ENCODE peak calls at places on chromosomes 2 and 18, in four cellular contexts. V is lung, O is heart left ventricle, F is adrenal gland. Y is an unnamed sample.

GRCh38 chr2:70141754-70142589 is 48.8 kb downstream of the C2orf42 start:
- DNase-seq in F (peak), V (peak), O (no peak), Y (peak)

GRCh38 chr2:42274872-42275271 is 86.1 kb downstream of the COX7A2L start:
- DNase-seq in O (no peak), V (no peak), F (no peak), Y (no peak)

GRCh38 chr2:142140434-142140845 is 9.6 kb upstream of the LRP1B start:
- DNase-seq in F (no peak), O (no peak), V (no peak), Y (peak)

GRCh38 chr2:232386740-232387450 is 8.3 kb downstream of the ALPP start:
- DNase-seq in O (no peak), V (no peak), F (no peak), Y (no peak)

GRCh38 chr2:56244911-56245530 is 61.2 kb downstream of the CCDC85A start:
- DNase-seq in F (no peak), V (no peak), O (no peak), Y (peak)

GRCh38 chr2:11945139-11946126 is 199.0 kb downstream of the LPIN1 start:
- DNase-seq in F (no peak), V (no peak), O (no peak), Y (no peak)

GRCh38 chr18:7987284-7987976 is 420.3 kb downstream of the PTPRM start:
- DNase-seq in O (no peak), V (no peak), F (peak), Y (peak)

GRCh38 chr2:217906787-217907186 is 96.0 kb downstream of the TNS1 start:
- DNase-seq in F (no peak), O (peak), V (peak), Y (no peak)

GRCh38 chr2:217313386-217313785 is 453.5 kb upstream of the TNP1 start:
- DNase-seq in F (no peak), O (no peak), V (no peak), Y (no peak)

GRCh38 chr18:79857082-79857661 is 59.4 kb downstream of the KCNG2 start:
- DNase-seq in O (no peak), V (no peak), F (peak), Y (peak)

GRCh38 chr2:121748202-121748601 is 7.2 kb upstream of the TSN start:
- DNase-seq in F (no peak), O (no peak), V (no peak), Y (peak)

GRCh38 chr2:138323382-138324067 is 178.0 kb upstream of the SPOPL start:
- DNase-seq in V (no peak), F (no peak), O (no peak), Y (no peak)

GRCh38 chr2:100018794-100019193 is 123.6 kb downstream of the AFF3 start:
- DNase-seq in O (no peak), F (no peak), V (no peak), Y (peak)

GRCh38 chr18:75247601-75248421 is 37.2 kb downstream of the TSHZ1 start:
- DNase-seq in F (no peak), V (no peak), O (no peak), Y (peak)

GRCh38 chr18:42028232-42028832 is 73.3 kb downstream of the PIK3C3 start:
- DNase-seq in O (no peak), V (no peak), F (peak), Y (peak)

GRCh38 chr2:11338580-11338979 is 5.9 kb downstream of the ROCK2 start:
- DNase-seq in O (no peak), V (no peak), F (no peak), Y (no peak)

GRCh38 chr18:59249186-59249774 is 24.0 kb downstream of the RAX start:
- DNase-seq in F (peak), O (no peak), V (no peak), Y (peak)

GRCh38 chr2:202064881-202065230 is 8.2 kb upstream of the KIAA2012 start:
- DNase-seq in F (no peak), V (no peak), O (no peak), Y (no peak)

GRCh38 chr18:79916128-79916494 is 35.3 kb downstream of the SLC66A2 start:
- DNase-seq in F (no peak), V (no peak), O (no peak), Y (no peak)

GRCh38 chr18:54947115-54947514 is 12.1 kb downstream of the CCDC68 start:
- DNase-seq in O (peak), V (no peak), F (peak), Y (peak)

DNA sequence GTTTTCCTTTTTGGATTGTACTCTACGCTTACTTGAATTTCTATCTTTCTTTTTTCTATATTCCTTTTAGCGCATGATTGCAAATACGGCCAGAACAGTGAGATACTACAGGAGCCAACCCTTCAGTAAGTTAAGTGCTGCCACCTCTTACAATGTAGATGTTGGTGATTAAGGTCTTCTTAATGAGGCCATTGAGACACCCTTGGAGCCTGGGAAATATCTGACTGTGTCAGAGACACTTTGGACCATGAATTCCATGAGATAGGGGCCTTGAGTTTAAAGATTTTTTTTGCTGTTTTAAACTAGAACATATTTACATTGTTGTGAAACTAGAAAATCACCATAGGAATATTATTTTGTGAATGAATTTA is 27.1 kb upstream of the MAP3K20 start:
- DNase-seq in V (no peak), O (no peak), F (no peak), Y (no peak)
- H3K4me3 ChIP-seq in V (no peak), O (no peak), F (no peak), Y (no peak)

GRCh38 chr2:128531856-128532255 is 213.2 kb upstream of the HS6ST1 start:
- DNase-seq in V (no peak), F (no peak), O (no peak), Y (no peak)
- TF ChIP-seq CTCF in V (no peak), F (no peak), O (peak), Y (peak)

DNA sequence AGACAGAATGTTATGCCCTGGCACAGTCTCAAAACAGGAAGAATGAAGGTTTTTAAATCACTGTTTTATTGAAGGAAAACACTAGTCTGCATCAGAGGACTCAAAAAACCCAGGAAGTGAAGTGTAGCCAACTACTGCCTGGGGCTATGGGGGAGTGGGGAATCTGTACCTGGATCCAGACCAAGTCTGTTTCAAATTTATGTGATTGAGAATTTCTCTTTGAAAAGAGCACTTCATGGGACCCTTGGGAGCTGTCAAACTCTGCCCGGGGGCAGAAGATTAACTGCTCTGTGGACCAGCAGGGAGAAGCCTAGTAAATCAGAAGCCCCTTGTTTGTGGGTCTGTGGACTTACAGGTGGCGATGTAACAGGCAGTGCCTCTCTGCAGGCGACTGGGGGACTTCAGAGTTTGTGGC is 45.3 kb upstream of the TANC1 start:
- DNase-seq in V (no peak), O (no peak), F (no peak), Y (peak)
- H3K4me3 ChIP-seq in V (no peak), O (no peak), F (no peak), Y (no peak)

DNA sequence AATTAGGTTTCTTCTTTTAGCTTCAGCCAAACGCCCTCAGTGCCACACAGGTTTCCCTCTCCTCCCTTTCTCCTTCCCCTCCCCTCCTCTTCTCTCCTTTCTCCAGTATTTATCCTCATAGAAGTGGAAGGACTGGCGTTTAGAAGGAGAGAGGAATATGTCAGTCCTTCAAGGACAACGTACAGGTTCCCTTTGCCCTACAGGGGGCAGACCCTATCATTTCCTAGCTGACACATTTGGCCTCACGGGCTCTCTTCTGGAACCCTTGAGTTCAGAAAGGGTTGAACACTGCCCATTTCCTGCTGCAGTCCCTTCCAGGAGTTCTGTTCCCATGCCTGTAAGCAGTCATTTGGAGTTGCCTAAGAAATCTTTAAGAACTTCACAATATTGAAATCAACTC is 46.1 kb downstream of the CDCA7 start:
- DNase-seq in V (no peak), O (no peak), F (no peak), Y (peak)
- TF ChIP-seq CTCF in V (no peak), O (no peak), F (no peak), Y (peak)

GRCh38 chr18:69946608-69947155 is 991 bp downstream of the CD226 start:
- DNase-seq in O (no peak), F (no peak), V (no peak), Y (no peak)

GRCh38 chr18:69945220-69946114 is 2.2 kb downstream of the CD226 start:
- DNase-seq in V (no peak), O (no peak), F (no peak), Y (no peak)

GRCh38 chr18:69947361-69948106 is at the start of gene CD226:
- DNase-seq in V (no peak), O (no peak), F (no peak), Y (no peak)

GRCh38 chr18:69943021-69943420 is 4.7 kb downstream of the CD226 start:
- DNase-seq in O (no peak), F (no peak), V (no peak), Y (no peak)

DNA sequence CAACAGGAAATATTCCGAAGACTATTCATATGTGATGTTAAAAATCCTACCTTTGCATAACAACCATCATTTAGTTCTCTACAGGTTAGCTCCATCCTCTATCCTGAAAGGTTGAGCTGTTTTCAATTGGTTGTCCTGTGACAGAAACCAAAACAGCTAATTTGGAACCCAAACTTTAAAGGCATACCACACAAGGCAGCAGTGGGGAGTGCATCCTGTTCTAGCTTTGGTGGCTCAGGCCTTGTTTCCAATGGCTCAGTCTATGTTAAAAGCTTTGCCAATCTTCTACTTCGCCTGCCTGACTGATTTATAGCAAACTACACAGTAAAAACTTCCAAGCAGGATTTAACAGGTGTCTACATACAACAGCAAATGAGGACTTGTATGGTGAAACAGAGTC is 3.2 kb downstream of the CD226 start:
- DNase-seq in F (no peak), V (no peak), O (no peak), Y (no peak)
- H3K4me3 ChIP-seq in F (no peak), V (no peak), O (no peak), Y (no peak)

GRCh38 chr2:64836566-64836965 is 152.6 kb upstream of the SLC1A4 start:
- DNase-seq in O (no peak), V (no peak), F (no peak), Y (no peak)

GRCh38 chr2:64831134-64831976 is 157.8 kb upstream of the SLC1A4 start:
- DNase-seq in O (peak), V (peak), F (peak), Y (peak)

GRCh38 chr2:64832926-64833325 is 156.3 kb upstream of the SLC1A4 start:
- DNase-seq in F (no peak), O (no peak), V (no peak), Y (no peak)

GRCh38 chr2:64829522-64829921 is 159.7 kb upstream of the SLC1A4 start:
- DNase-seq in O (no peak), F (no peak), V (no peak), Y (no peak)

DNA sequence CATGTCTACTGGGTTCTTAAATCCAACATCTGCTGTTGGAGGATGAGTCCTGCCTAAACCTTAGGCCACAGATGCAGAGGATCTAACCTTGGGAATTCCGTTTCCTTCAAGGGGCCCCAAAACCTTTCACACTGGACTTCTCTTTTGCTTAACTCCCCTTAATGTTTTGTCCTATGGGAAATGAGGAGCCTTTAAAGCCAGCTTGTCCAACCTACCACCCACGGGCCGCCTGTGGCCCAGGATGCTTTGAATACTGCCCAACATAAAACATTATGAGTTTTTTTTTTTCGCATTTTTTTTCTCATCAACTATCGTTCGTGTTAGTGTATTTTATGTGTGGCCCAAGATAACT is 157.2 kb upstream of the SLC1A4 start:
- DNase-seq in V (no peak), O (no peak), F (no peak), Y (no peak)
- TF ChIP-seq CTCF in V (no peak), O (no peak), F (no peak), Y (no peak)

DNA sequence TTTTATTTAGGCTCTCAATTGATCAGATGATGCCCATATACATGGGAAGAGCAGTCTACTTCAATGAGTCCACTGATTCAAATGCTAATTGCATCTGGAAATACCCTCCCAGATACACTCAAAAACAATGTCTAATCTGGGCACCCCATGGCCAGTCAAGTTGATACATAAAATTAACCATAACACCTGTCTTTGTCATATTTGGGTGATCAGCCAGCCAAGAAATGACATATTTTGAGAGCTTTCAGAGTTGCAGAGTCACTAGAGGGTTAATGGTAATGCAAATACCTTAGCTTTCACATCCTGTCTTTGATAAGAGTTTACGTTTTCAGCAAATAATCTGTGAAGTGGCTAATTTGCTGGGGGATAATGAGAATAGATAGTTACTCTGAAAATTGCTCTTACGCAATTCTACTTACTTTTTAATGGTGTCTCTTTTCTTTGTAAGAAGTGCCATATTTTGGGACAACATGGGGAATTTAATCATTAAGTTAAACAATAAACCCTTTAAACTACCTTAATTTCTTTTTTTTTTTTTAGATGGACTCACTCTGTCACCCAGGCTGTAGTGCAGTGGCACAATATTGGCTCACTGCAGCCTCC is 49.1 kb downstream of the CCDC195 start:
- DNase-seq in V (no peak), F (no peak), O (no peak), Y (no peak)
- H3K4me3 ChIP-seq in V (no peak), F (no peak), O (no peak), Y (no peak)

DNA sequence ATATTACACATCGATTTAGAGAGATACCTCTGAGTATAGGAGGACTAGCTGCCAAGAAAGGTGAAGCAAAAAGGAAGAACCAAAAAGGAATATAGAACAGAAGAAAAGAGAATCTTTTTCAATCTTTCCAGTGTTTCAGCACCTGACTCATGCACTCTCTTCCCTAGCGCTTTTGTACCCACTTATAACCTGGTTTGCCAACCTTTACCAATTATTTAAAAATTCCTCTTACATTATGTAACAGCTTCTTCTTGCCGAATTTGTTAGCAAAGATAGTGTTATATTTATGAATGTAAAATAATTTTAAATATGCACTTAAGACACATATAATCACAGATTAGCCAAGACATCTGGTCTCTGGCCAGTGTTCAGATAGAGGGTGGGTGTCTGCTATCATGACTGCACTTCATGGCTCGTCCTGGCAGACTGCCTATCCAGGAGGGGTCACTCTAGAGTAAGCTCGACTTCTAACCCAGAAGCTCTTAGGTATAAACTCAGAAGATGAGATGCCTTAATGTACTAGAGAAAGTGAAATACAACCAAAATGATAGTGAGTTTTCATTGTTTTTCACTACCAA is 122.9 kb downstream of the ATAD2B start:
- DNase-seq in F (peak), V (peak), O (peak), Y (peak)
- TF ChIP-seq CTCF in F (no peak), V (no peak), O (no peak), Y (peak)

DNA sequence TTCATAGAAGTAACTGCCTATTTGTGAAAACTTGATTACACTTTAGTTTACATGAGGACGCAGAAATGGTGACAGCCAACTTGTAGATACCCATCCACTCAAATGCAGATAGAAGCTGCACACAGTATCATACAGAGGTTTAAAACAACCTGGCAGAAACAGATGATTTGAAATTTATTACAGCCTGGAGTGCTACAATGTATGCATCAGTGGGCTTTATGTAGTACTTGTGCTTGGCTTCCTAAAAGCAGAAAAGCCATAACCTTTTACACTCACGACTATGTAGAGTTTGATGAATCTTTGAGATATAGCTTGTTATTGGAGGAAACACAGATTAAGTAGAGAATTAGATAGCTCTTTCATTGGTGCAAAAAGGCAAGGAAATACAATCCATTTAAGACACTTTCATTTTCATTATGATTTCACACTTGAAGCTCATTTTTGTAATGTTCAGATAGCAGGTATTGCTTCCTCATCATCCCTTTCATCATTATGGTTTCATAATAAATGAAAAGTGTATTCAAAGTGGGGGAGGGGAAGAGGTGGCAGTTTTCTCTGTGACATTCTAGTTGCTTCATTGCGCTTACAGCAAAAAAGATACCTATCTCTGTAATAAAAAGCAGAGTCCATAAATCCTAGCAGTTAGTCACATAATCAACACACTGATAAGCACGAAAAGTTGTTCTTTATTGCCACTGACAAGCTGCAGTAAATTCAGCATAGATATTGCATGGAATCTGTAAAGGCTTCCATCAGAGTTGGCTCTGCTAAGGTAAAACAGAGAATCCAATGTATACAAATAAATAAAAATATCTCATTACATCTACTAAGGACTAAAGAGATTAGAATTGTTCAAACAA is 789.9 kb upstream of the FSHR start:
- DNase-seq in F (no peak), V (no peak), O (no peak), Y (no peak)
- H3K4me3 ChIP-seq in F (no peak), V (no peak), O (no peak), Y (no peak)

GRCh38 chr2:102385522-102385921 is 29.9 kb downstream of the IL18R1 start:
- DNase-seq in V (peak), F (no peak), O (no peak), Y (no peak)
- TF ChIP-seq CTCF in V (no peak), F (no peak), O (no peak), Y (no peak)

Y was measured in fibroblast of pulmonary artery.